ENCODE peak calls at places on chromosome 13, in ten cellular contexts. M, W, N, C, X, V, A, Z, H and E are unnamed samples.

GRCh38 chr13:42997381-42997780 is 5.3 kb upstream of the EPSTI1 start:
- DNase-seq in C (no peak), V (no peak), Z (no peak), W (peak), M (no peak), H (no peak), X (peak), A (no peak), N (no peak), E (no peak)

GRCh38 chr13:41058229-41059070 is 2.9 kb upstream of the WBP4 start:
- DNase-seq in H (no peak), A (no peak), N (no peak), X (no peak), Z (no peak), W (no peak), M (no peak), C (no peak), V (no peak), E (no peak)

GRCh38 chr13:44758595-44759221 is 182.6 kb upstream of the TSC22D1 start:
- DNase-seq in M (no peak), Z (no peak), N (peak), C (peak), V (no peak), H (no peak), W (peak), X (no peak), A (peak), E (no peak)

GRCh38 chr13:27926644-27927434 is 7.0 kb downstream of the PDX1 start:
- DNase-seq in H (no peak), Z (no peak), X (no peak), A (no peak), W (no peak), C (no peak), M (no peak), V (no peak), N (no peak), E (no peak)

GRCh38 chr13:49100637-49101570 is 119.2 kb upstream of the MLNR start:
- DNase-seq in W (no peak), N (no peak), Z (no peak), C (no peak), X (no peak), A (no peak), M (no peak), V (no peak), H (no peak), E (no peak)

GRCh38 chr13:44120814-44121505 is 241.3 kb downstream of the LACC1 start:
- DNase-seq in M (no peak), W (no peak), H (no peak), V (no peak), Z (no peak), N (no peak), X (no peak), A (no peak), C (no peak), E (no peak)

GRCh38 chr13:53150568-53150967 is 122.0 kb downstream of the OLFM4 start:
- DNase-seq in X (peak), A (no peak), H (no peak), N (no peak), C (peak), Z (no peak), V (no peak), M (no peak), W (no peak), E (no peak)

GRCh38 chr13:65555973-65556372 is 1674.2 kb downstream of the PCDH9 start:
- DNase-seq in Z (no peak), H (no peak), M (no peak), C (no peak), A (no peak), W (no peak), V (no peak), N (no peak), X (no peak), E (no peak)

GRCh38 chr13:95235944-95236343 is 65.3 kb downstream of the ABCC4 start:
- DNase-seq in M (no peak), Z (no peak), H (no peak), X (no peak), V (no peak), W (no peak), C (no peak), N (no peak), A (no peak), E (no peak)